ENCODE peak calls at places on chromosomes 3 and 15, in seven cellular contexts. One of them, this sample, is unnamed.

GRCh38 chr3:195041871-195042740 is 228.9 kb downstream of the XXYLT1 start:
- DNase-seq in bronchial epithelial cell: no peak
- DNase-seq in cardiac fibroblast: no peak
- DNase-seq in mesothelial cell of epicardium: no peak
- DNase-seq in AG04450: no peak
- DNase-seq in tibial artery: peak; percentile 39
- DNase-seq in dorsolateral prefrontal cortex: no peak
- DNase-seq in this sample: no peak

GRCh38 chr15:30649952-30650929 is 24.3 kb downstream of the ARHGAP11B start:
- DNase-seq in mesothelial cell of epicardium: no peak
- DNase-seq in bronchial epithelial cell: peak; percentile 50
- DNase-seq in dorsolateral prefrontal cortex: no peak
- DNase-seq in tibial artery: no peak
- DNase-seq in cardiac fibroblast: peak; percentile 70
- DNase-seq in AG04450: peak; percentile 16
- DNase-seq in this sample: peak; percentile 48

GRCh38 chr3:151562901-151563300 is 102.0 kb upstream of the IGSF10 start:
- DNase-seq in mesothelial cell of epicardium: no peak
- DNase-seq in bronchial epithelial cell: no peak
- DNase-seq in dorsolateral prefrontal cortex: no peak
- DNase-seq in cardiac fibroblast: no peak
- DNase-seq in tibial artery: no peak
- DNase-seq in AG04450: no peak
- DNase-seq in this sample: no peak

GRCh38 chr3:116059421-116060096 is 385.7 kb downstream of the LSAMP start:
- DNase-seq in AG04450: peak; percentile 49
- DNase-seq in mesothelial cell of epicardium: no peak
- DNase-seq in bronchial epithelial cell: peak; percentile 99
- DNase-seq in dorsolateral prefrontal cortex: no peak
- DNase-seq in tibial artery: no peak
- DNase-seq in cardiac fibroblast: peak; percentile 75
- DNase-seq in this sample: no peak

GRCh38 chr15:52801748-52802085 is 11.6 kb upstream of the ONECUT1 start:
- DNase-seq in bronchial epithelial cell: no peak
- DNase-seq in AG04450: no peak
- DNase-seq in cardiac fibroblast: no peak
- DNase-seq in mesothelial cell of epicardium: no peak
- DNase-seq in tibial artery: no peak
- DNase-seq in dorsolateral prefrontal cortex: no peak
- DNase-seq in this sample: peak; percentile 12

GRCh38 chr15:88375234-88375926 is 91.8 kb downstream of the MRPL46 start:
- DNase-seq in cardiac fibroblast: peak; percentile 51
- DNase-seq in dorsolateral prefrontal cortex: peak; percentile 31
- DNase-seq in mesothelial cell of epicardium: peak; percentile 20
- DNase-seq in bronchial epithelial cell: peak; percentile 12
- DNase-seq in AG04450: peak; percentile 13
- DNase-seq in tibial artery: no peak
- DNase-seq in this sample: no peak

GRCh38 chr15:50003786-50004334 is 115.2 kb downstream of the ATP8B4 start:
- DNase-seq in mesothelial cell of epicardium: peak; percentile 76
- DNase-seq in AG04450: peak; percentile 70
- DNase-seq in tibial artery: peak; percentile 89
- DNase-seq in bronchial epithelial cell: peak; percentile 73
- DNase-seq in dorsolateral prefrontal cortex: peak; percentile 78
- DNase-seq in cardiac fibroblast: peak; percentile 94
- DNase-seq in this sample: peak; percentile 38

GRCh38 chr15:101310163-101310480 is 15.1 kb upstream of the SNRPA1 start:
- DNase-seq in cardiac fibroblast: no peak
- DNase-seq in AG04450: no peak
- DNase-seq in bronchial epithelial cell: no peak
- DNase-seq in dorsolateral prefrontal cortex: no peak
- DNase-seq in mesothelial cell of epicardium: no peak
- DNase-seq in tibial artery: no peak
- DNase-seq in this sample: no peak

GRCh38 chr3:188394588-188394987 is 240.6 kb downstream of the LPP start:
- DNase-seq in AG04450: no peak
- DNase-seq in bronchial epithelial cell: no peak
- DNase-seq in cardiac fibroblast: no peak
- DNase-seq in mesothelial cell of epicardium: no peak
- DNase-seq in tibial artery: no peak
- DNase-seq in dorsolateral prefrontal cortex: no peak
- DNase-seq in this sample: no peak

GRCh38 chr3:48681974-48682610 is 3.6 kb downstream of the NCKIPSD start:
- DNase-seq in dorsolateral prefrontal cortex: no peak
- DNase-seq in bronchial epithelial cell: no peak
- DNase-seq in tibial artery: no peak
- DNase-seq in mesothelial cell of epicardium: no peak
- DNase-seq in AG04450: no peak
- DNase-seq in cardiac fibroblast: no peak
- DNase-seq in this sample: no peak

GRCh38 chr3:175105066-175105465 is 245.9 kb downstream of the NAALADL2 start:
- DNase-seq in bronchial epithelial cell: peak; percentile 33
- DNase-seq in dorsolateral prefrontal cortex: no peak
- DNase-seq in mesothelial cell of epicardium: no peak
- DNase-seq in cardiac fibroblast: peak; percentile 38
- DNase-seq in AG04450: no peak
- DNase-seq in tibial artery: no peak
- DNase-seq in this sample: no peak

GRCh38 chr3:170641510-170642236 is 55.8 kb upstream of the SLC7A14 start:
- DNase-seq in mesothelial cell of epicardium: no peak
- DNase-seq in cardiac fibroblast: peak; percentile 6
- DNase-seq in AG04450: no peak
- DNase-seq in bronchial epithelial cell: no peak
- DNase-seq in dorsolateral prefrontal cortex: no peak
- DNase-seq in tibial artery: no peak
- DNase-seq in this sample: no peak

GRCh38 chr3:169992156-169992555 is 25.5 kb downstream of the SEC62 start:
- DNase-seq in cardiac fibroblast: no peak
- DNase-seq in AG04450: no peak
- DNase-seq in tibial artery: no peak
- DNase-seq in bronchial epithelial cell: no peak
- DNase-seq in dorsolateral prefrontal cortex: no peak
- DNase-seq in mesothelial cell of epicardium: no peak
- DNase-seq in this sample: no peak

GRCh38 chr3:191566469-191566868 is 105.5 kb downstream of the PYDC2 start:
- DNase-seq in tibial artery: no peak
- DNase-seq in bronchial epithelial cell: peak; percentile 60
- DNase-seq in cardiac fibroblast: no peak
- DNase-seq in mesothelial cell of epicardium: no peak
- DNase-seq in dorsolateral prefrontal cortex: no peak
- DNase-seq in AG04450: no peak
- DNase-seq in this sample: no peak

GRCh38 chr3:126621627-126622345 is 33.1 kb downstream of the TXNRD3 start:
- DNase-seq in dorsolateral prefrontal cortex: no peak
- DNase-seq in AG04450: peak; percentile 13
- DNase-seq in mesothelial cell of epicardium: no peak
- DNase-seq in tibial artery: no peak
- DNase-seq in bronchial epithelial cell: peak; percentile 47
- DNase-seq in cardiac fibroblast: peak; percentile 60
- DNase-seq in this sample: no peak

GRCh38 chr3:40782086-40782721 is 257.4 kb downstream of the ZNF621 start:
- DNase-seq in tibial artery: no peak
- DNase-seq in mesothelial cell of epicardium: no peak
- DNase-seq in bronchial epithelial cell: peak; percentile 12
- DNase-seq in AG04450: no peak
- DNase-seq in dorsolateral prefrontal cortex: no peak
- DNase-seq in cardiac fibroblast: peak; percentile 6
- DNase-seq in this sample: no peak

GRCh38 chr15:39409876-39410505 is 170.9 kb upstream of the THBS1 start:
- DNase-seq in bronchial epithelial cell: no peak
- DNase-seq in dorsolateral prefrontal cortex: no peak
- DNase-seq in tibial artery: no peak
- DNase-seq in cardiac fibroblast: peak; percentile 51
- DNase-seq in AG04450: no peak
- DNase-seq in mesothelial cell of epicardium: no peak
- DNase-seq in this sample: no peak

GRCh38 chr15:38128389-38128788 is 124.2 kb upstream of the SPRED1 start:
- DNase-seq in tibial artery: no peak
- DNase-seq in bronchial epithelial cell: peak; percentile 27
- DNase-seq in AG04450: no peak
- DNase-seq in dorsolateral prefrontal cortex: no peak
- DNase-seq in mesothelial cell of epicardium: no peak
- DNase-seq in cardiac fibroblast: peak; percentile 69
- DNase-seq in this sample: no peak

GRCh38 chr3:98972720-98973119 is 71.2 kb upstream of the DCBLD2 start:
- DNase-seq in AG04450: no peak
- DNase-seq in cardiac fibroblast: no peak
- DNase-seq in dorsolateral prefrontal cortex: no peak
- DNase-seq in bronchial epithelial cell: no peak
- DNase-seq in tibial artery: no peak
- DNase-seq in mesothelial cell of epicardium: no peak
- DNase-seq in this sample: no peak

GRCh38 chr3:14802332-14802731 is 16.4 kb upstream of the FGD5 start:
- DNase-seq in dorsolateral prefrontal cortex: no peak
- DNase-seq in AG04450: no peak
- DNase-seq in cardiac fibroblast: no peak
- DNase-seq in tibial artery: peak; percentile 51
- DNase-seq in mesothelial cell of epicardium: no peak
- DNase-seq in bronchial epithelial cell: no peak
- DNase-seq in this sample: no peak

GRCh38 chr3:33915796-33916589 is 117.6 kb downstream of the PDCD6IP start:
- DNase-seq in mesothelial cell of epicardium: no peak
- DNase-seq in cardiac fibroblast: peak; percentile 29
- DNase-seq in tibial artery: no peak
- DNase-seq in dorsolateral prefrontal cortex: peak; percentile 58
- DNase-seq in bronchial epithelial cell: peak; percentile 60
- DNase-seq in AG04450: no peak
- DNase-seq in this sample: peak; percentile 16

GRCh38 chr3:47019201-47019600 is 39.7 kb downstream of the NBEAL2 start:
- DNase-seq in dorsolateral prefrontal cortex: no peak
- DNase-seq in bronchial epithelial cell: peak; percentile 83
- DNase-seq in AG04450: no peak
- DNase-seq in tibial artery: no peak
- DNase-seq in mesothelial cell of epicardium: no peak
- DNase-seq in cardiac fibroblast: no peak
- DNase-seq in this sample: peak; percentile 64

GRCh38 chr3:179681492-179682263 is 28.8 kb downstream of the USP13 start:
- DNase-seq in bronchial epithelial cell: no peak
- DNase-seq in AG04450: no peak
- DNase-seq in cardiac fibroblast: peak; percentile 42
- DNase-seq in dorsolateral prefrontal cortex: no peak
- DNase-seq in mesothelial cell of epicardium: no peak
- DNase-seq in tibial artery: no peak
- DNase-seq in this sample: no peak

GRCh38 chr15:70210076-70210475 is 112.4 kb upstream of the TLE3 start:
- DNase-seq in dorsolateral prefrontal cortex: no peak
- DNase-seq in bronchial epithelial cell: no peak
- DNase-seq in cardiac fibroblast: no peak
- DNase-seq in tibial artery: no peak
- DNase-seq in AG04450: no peak
- DNase-seq in mesothelial cell of epicardium: no peak
- DNase-seq in this sample: no peak

GRCh38 chr15:70212288-70212962 is 114.7 kb upstream of the TLE3 start:
- DNase-seq in cardiac fibroblast: peak; percentile 43
- DNase-seq in tibial artery: no peak
- DNase-seq in dorsolateral prefrontal cortex: no peak
- DNase-seq in bronchial epithelial cell: peak; percentile 45
- DNase-seq in mesothelial cell of epicardium: no peak
- DNase-seq in AG04450: no peak
- DNase-seq in this sample: no peak

GRCh38 chr15:70209499-70209898 is 111.8 kb upstream of the TLE3 start:
- DNase-seq in AG04450: no peak
- DNase-seq in mesothelial cell of epicardium: no peak
- DNase-seq in dorsolateral prefrontal cortex: no peak
- DNase-seq in bronchial epithelial cell: no peak
- DNase-seq in cardiac fibroblast: no peak
- DNase-seq in tibial artery: no peak
- DNase-seq in this sample: no peak

GRCh38 chr15:70208332-70208731 is 110.6 kb upstream of the TLE3 start:
- DNase-seq in AG04450: no peak
- DNase-seq in bronchial epithelial cell: no peak
- DNase-seq in dorsolateral prefrontal cortex: no peak
- DNase-seq in mesothelial cell of epicardium: no peak
- DNase-seq in cardiac fibroblast: no peak
- DNase-seq in tibial artery: no peak
- DNase-seq in this sample: no peak

GRCh38 chr15:70210538-70210937 is 112.8 kb upstream of the TLE3 start:
- DNase-seq in dorsolateral prefrontal cortex: no peak
- DNase-seq in mesothelial cell of epicardium: no peak
- DNase-seq in bronchial epithelial cell: no peak
- DNase-seq in AG04450: no peak
- DNase-seq in tibial artery: no peak
- DNase-seq in cardiac fibroblast: no peak
- DNase-seq in this sample: no peak
- TF ChIP-seq CTCF in dorsolateral prefrontal cortex: no peak
- TF ChIP-seq CTCF in mesothelial cell of epicardium: no peak
- TF ChIP-seq CTCF in bronchial epithelial cell: no peak
- TF ChIP-seq CTCF in AG04450: peak; percentile 9
- TF ChIP-seq CTCF in tibial artery: no peak
- TF ChIP-seq CTCF in cardiac fibroblast: peak; percentile 18
- TF ChIP-seq CTCF in this sample: peak; percentile 25

GRCh38 chr15:69275933-69276565 is 22.7 kb upstream of the PAQR5 start:
- DNase-seq in bronchial epithelial cell: no peak
- DNase-seq in cardiac fibroblast: no peak
- DNase-seq in tibial artery: no peak
- DNase-seq in AG04450: no peak
- DNase-seq in dorsolateral prefrontal cortex: no peak
- DNase-seq in mesothelial cell of epicardium: no peak
- DNase-seq in this sample: no peak
- TF ChIP-seq CTCF in bronchial epithelial cell: no peak
- TF ChIP-seq CTCF in cardiac fibroblast: no peak
- TF ChIP-seq CTCF in tibial artery: no peak
- TF ChIP-seq CTCF in AG04450: no peak
- TF ChIP-seq CTCF in dorsolateral prefrontal cortex: no peak
- TF ChIP-seq CTCF in mesothelial cell of epicardium: no peak
- TF ChIP-seq CTCF in this sample: no peak

GRCh38 chr3:11820540-11821041 is 26.1 kb downstream of the TAMM41 start:
- DNase-seq in dorsolateral prefrontal cortex: no peak
- DNase-seq in tibial artery: no peak
- DNase-seq in mesothelial cell of epicardium: no peak
- DNase-seq in cardiac fibroblast: peak; percentile 24
- DNase-seq in bronchial epithelial cell: no peak
- DNase-seq in AG04450: no peak
- DNase-seq in this sample: peak; percentile 42
- TF ChIP-seq CTCF in dorsolateral prefrontal cortex: no peak
- TF ChIP-seq CTCF in tibial artery: no peak
- TF ChIP-seq CTCF in mesothelial cell of epicardium: no peak
- TF ChIP-seq CTCF in cardiac fibroblast: peak; percentile 16
- TF ChIP-seq CTCF in bronchial epithelial cell: no peak
- TF ChIP-seq CTCF in AG04450: peak; percentile 24
- TF ChIP-seq CTCF in this sample: peak; percentile 20

GRCh38 chr3:134211797-134212196 is 38.9 kb downstream of the RYK start:
- DNase-seq in cardiac fibroblast: peak; percentile 67
- DNase-seq in tibial artery: no peak
- DNase-seq in bronchial epithelial cell: peak; percentile 44
- DNase-seq in mesothelial cell of epicardium: no peak
- DNase-seq in AG04450: no peak
- DNase-seq in dorsolateral prefrontal cortex: peak; percentile 19
- DNase-seq in this sample: peak; percentile 36
- TF ChIP-seq CTCF in cardiac fibroblast: peak; percentile 81
- TF ChIP-seq CTCF in tibial artery: peak; percentile 45
- TF ChIP-seq CTCF in bronchial epithelial cell: peak; percentile 60
- TF ChIP-seq CTCF in mesothelial cell of epicardium: peak; percentile 60
- TF ChIP-seq CTCF in AG04450: peak; percentile 87
- TF ChIP-seq CTCF in dorsolateral prefrontal cortex: peak; percentile 51
- TF ChIP-seq CTCF in this sample: peak; percentile 65

GRCh38 chr3:12948891-12949711 is 107.7 kb upstream of the RPL32 start:
- DNase-seq in tibial artery: no peak
- DNase-seq in mesothelial cell of epicardium: no peak
- DNase-seq in bronchial epithelial cell: peak; percentile 70
- DNase-seq in dorsolateral prefrontal cortex: no peak
- DNase-seq in AG04450: no peak
- DNase-seq in cardiac fibroblast: peak; percentile 36
- DNase-seq in this sample: peak; percentile 70
- TF ChIP-seq CTCF in tibial artery: no peak
- TF ChIP-seq CTCF in mesothelial cell of epicardium: no peak
- TF ChIP-seq CTCF in bronchial epithelial cell: peak; percentile 15
- TF ChIP-seq CTCF in dorsolateral prefrontal cortex: peak; percentile 9
- TF ChIP-seq CTCF in AG04450: no peak
- TF ChIP-seq CTCF in cardiac fibroblast: peak; percentile 2
- TF ChIP-seq CTCF in this sample: no peak